ENCODE peak calls at places on chromosomes 13 and 19, in five cellular contexts. One of them, this sample, is unnamed.

GRCh38 chr19:56476671-56477428 is at the start of gene ZNF667:
- DNase-seq in A549: no peak
- DNase-seq in upper lobe of right lung: no peak
- DNase-seq in keratinocyte: no peak
- DNase-seq in GM12865: no peak
- DNase-seq in this sample: peak; percentile 13

GRCh38 chr13:45138282-45138681 is 18.0 kb downstream of the GTF2F2 start:
- DNase-seq in A549: no peak
- DNase-seq in upper lobe of right lung: no peak
- DNase-seq in keratinocyte: no peak
- DNase-seq in GM12865: no peak
- DNase-seq in this sample: peak; percentile 79

GRCh38 chr19:53517114-53517741 is 20.7 kb upstream of the ZNF331 start:
- DNase-seq in A549: no peak
- DNase-seq in upper lobe of right lung: no peak
- DNase-seq in keratinocyte: no peak
- DNase-seq in GM12865: no peak
- DNase-seq in this sample: no peak

GRCh38 chr19:3466630-3467029 is 13.7 kb downstream of the SMIM24 start:
- DNase-seq in A549: no peak
- DNase-seq in upper lobe of right lung: no peak
- DNase-seq in keratinocyte: no peak
- DNase-seq in GM12865: no peak
- DNase-seq in this sample: no peak

GRCh38 chr19:21848706-21849105 is 12.7 kb upstream of the ZNF43 start:
- DNase-seq in A549: peak; percentile 8
- DNase-seq in upper lobe of right lung: no peak
- DNase-seq in keratinocyte: peak; percentile 74
- DNase-seq in GM12865: no peak
- DNase-seq in this sample: peak; percentile 31

GRCh38 chr19:30020189-30020588 is 78.2 kb downstream of the URI1 start:
- DNase-seq in A549: no peak
- DNase-seq in upper lobe of right lung: no peak
- DNase-seq in keratinocyte: no peak
- DNase-seq in GM12865: no peak
- DNase-seq in this sample: no peak

GRCh38 chr13:26914624-26915023 is 154.0 kb upstream of the GPR12 start:
- DNase-seq in A549: no peak
- DNase-seq in upper lobe of right lung: no peak
- DNase-seq in keratinocyte: peak; percentile 4
- DNase-seq in GM12865: peak; percentile 44
- DNase-seq in this sample: no peak

GRCh38 chr13:98978280-98978679 is 416 bp upstream of the DOCK9 start:
- DNase-seq in A549: no peak
- DNase-seq in upper lobe of right lung: no peak
- DNase-seq in keratinocyte: peak; percentile 62
- DNase-seq in GM12865: no peak
- DNase-seq in this sample: peak; percentile 79

GRCh38 chr13:38566526-38566925 is 120.4 kb upstream of the FREM2 start:
- DNase-seq in A549: no peak
- DNase-seq in upper lobe of right lung: no peak
- DNase-seq in keratinocyte: no peak
- DNase-seq in GM12865: no peak
- DNase-seq in this sample: no peak

GRCh38 chr19:34225659-34226015 is 28.7 kb upstream of the GARRE1 start:
- DNase-seq in A549: no peak
- DNase-seq in upper lobe of right lung: no peak
- DNase-seq in keratinocyte: no peak
- DNase-seq in GM12865: no peak
- DNase-seq in this sample: no peak

GRCh38 chr13:88217372-88217771 is 546.2 kb downstream of the SLITRK5 start:
- DNase-seq in A549: no peak
- DNase-seq in upper lobe of right lung: no peak
- DNase-seq in keratinocyte: no peak
- DNase-seq in GM12865: no peak
- DNase-seq in this sample: no peak

GRCh38 chr19:51274371-51274770 is 23.5 kb downstream of the SIGLECL1 start:
- DNase-seq in A549: no peak
- DNase-seq in upper lobe of right lung: no peak
- DNase-seq in keratinocyte: no peak
- DNase-seq in GM12865: no peak
- DNase-seq in this sample: no peak

GRCh38 chr13:106522898-106523525 is 12.4 kb downstream of the EFNB2 start:
- DNase-seq in A549: no peak
- DNase-seq in upper lobe of right lung: no peak
- DNase-seq in keratinocyte: no peak
- DNase-seq in GM12865: no peak
- DNase-seq in this sample: no peak

GRCh38 chr13:75495938-75496337 is 14.0 kb upstream of the TBC1D4 start:
- DNase-seq in A549: no peak
- DNase-seq in upper lobe of right lung: no peak
- DNase-seq in keratinocyte: no peak
- DNase-seq in GM12865: no peak
- DNase-seq in this sample: no peak

GRCh38 chr13:93889430-93889829 is 590.1 kb downstream of the DCT start:
- DNase-seq in A549: no peak
- DNase-seq in upper lobe of right lung: no peak
- DNase-seq in keratinocyte: no peak
- DNase-seq in GM12865: no peak
- DNase-seq in this sample: no peak

GRCh38 chr13:33649212-33649917 is 168.6 kb upstream of the RFC3 start:
- DNase-seq in A549: no peak
- DNase-seq in upper lobe of right lung: no peak
- DNase-seq in keratinocyte: no peak
- DNase-seq in GM12865: no peak
- DNase-seq in this sample: no peak

GRCh38 chr13:84542348-84542747 is 660.1 kb upstream of the SLITRK1 start:
- DNase-seq in A549: no peak
- DNase-seq in upper lobe of right lung: no peak
- DNase-seq in keratinocyte: no peak
- DNase-seq in GM12865: no peak
- DNase-seq in this sample: no peak

GRCh38 chr13:19713186-19713965 is 69.4 kb downstream of the PSPC1 start:
- DNase-seq in A549: no peak
- DNase-seq in upper lobe of right lung: no peak
- DNase-seq in keratinocyte: no peak
- DNase-seq in GM12865: peak; percentile 34
- DNase-seq in this sample: no peak

GRCh38 chr13:112690242-112690943 is 555 bp downstream of the ATP11A start:
- DNase-seq in A549: peak; percentile 33
- DNase-seq in upper lobe of right lung: peak; percentile 80
- DNase-seq in keratinocyte: no peak
- DNase-seq in GM12865: peak; percentile 55
- DNase-seq in this sample: no peak

DNA sequence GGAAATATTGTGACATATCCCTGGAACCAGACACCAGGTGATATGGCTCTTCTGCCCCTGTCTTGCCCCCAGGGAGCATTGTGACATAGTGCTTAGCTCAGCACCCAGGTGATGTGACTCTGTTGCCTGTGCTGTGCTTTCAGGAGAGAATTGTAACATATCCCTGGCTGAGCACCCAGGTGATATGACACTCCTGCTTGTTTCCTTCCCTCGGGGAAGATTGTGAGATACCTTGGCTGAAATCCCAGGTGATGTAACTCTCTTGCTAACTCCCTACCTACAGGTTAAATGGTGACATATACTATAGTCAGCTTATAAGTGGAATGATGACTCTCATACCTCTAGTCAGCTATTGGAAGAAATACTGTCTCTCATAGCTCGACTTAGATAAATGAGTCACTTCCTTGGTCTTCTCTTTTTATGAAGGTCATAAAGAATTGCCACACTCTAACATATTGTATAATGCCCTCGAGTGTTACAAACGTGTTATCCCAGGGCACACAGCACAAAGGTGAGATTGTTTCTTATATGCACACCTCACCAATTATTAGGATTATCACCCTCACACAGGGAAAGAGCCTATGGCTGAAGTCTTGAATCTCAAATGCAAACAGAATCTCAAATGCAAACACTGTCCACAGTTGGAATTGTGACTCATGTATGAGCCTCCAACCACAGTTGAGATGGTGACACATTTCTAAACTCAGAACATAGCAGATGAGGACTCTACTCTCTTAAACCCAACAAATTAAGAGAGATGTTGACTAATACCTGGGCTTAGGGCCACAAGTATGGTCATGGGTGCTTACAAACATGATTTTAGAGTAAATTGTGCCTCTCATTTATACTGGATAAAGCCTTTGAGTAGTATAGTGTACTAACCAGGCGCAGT is 32.7 kb upstream of the ZNF254 start:
- DNase-seq in A549: peak; percentile 13
- DNase-seq in upper lobe of right lung: no peak
- DNase-seq in keratinocyte: peak; percentile 100
- DNase-seq in GM12865: no peak
- DNase-seq in this sample: peak; percentile 30
- H3K4me3 ChIP-seq in A549: no peak overlapping the region
- H3K4me3 ChIP-seq in upper lobe of right lung: no peak overlapping the region
- H3K4me3 ChIP-seq in keratinocyte: no peak overlapping the region
- H3K4me3 ChIP-seq in GM12865: no peak overlapping the region
- H3K4me3 ChIP-seq in this sample: no peak overlapping the region

GRCh38 chr13:109383683-109384082 is 402.7 kb downstream of the IRS2 start:
- DNase-seq in A549: no peak
- DNase-seq in upper lobe of right lung: no peak
- DNase-seq in keratinocyte: peak; percentile 45
- DNase-seq in GM12865: no peak
- DNase-seq in this sample: no peak
- TF ChIP-seq CTCF in A549: no peak
- TF ChIP-seq CTCF in upper lobe of right lung: no peak
- TF ChIP-seq CTCF in keratinocyte: no peak
- TF ChIP-seq CTCF in GM12865: no peak
- TF ChIP-seq CTCF in this sample: no peak

GRCh38 chr19:48814895-48815294 is 4.1 kb upstream of the BCAT2 start:
- DNase-seq in A549: no peak
- DNase-seq in upper lobe of right lung: no peak
- DNase-seq in keratinocyte: no peak
- DNase-seq in GM12865: no peak
- DNase-seq in this sample: no peak

GRCh38 chr19:48810151-48810550 is 678 bp downstream of the BCAT2 start:
- DNase-seq in A549: no peak
- DNase-seq in upper lobe of right lung: no peak
- DNase-seq in keratinocyte: no peak
- DNase-seq in GM12865: no peak
- DNase-seq in this sample: no peak

GRCh38 chr19:48815870-48816501 is 5.2 kb upstream of the BCAT2 start:
- DNase-seq in A549: peak; percentile 71
- DNase-seq in upper lobe of right lung: no peak
- DNase-seq in keratinocyte: no peak
- DNase-seq in GM12865: peak; percentile 78
- DNase-seq in this sample: peak; percentile 35

GRCh38 chr19:48813123-48813911 is 2.5 kb upstream of the BCAT2 start:
- DNase-seq in A549: no peak
- DNase-seq in upper lobe of right lung: no peak
- DNase-seq in keratinocyte: no peak
- DNase-seq in GM12865: no peak
- DNase-seq in this sample: no peak

GRCh38 chr19:48812094-48812929 is 1.5 kb upstream of the BCAT2 start:
- DNase-seq in A549: peak; percentile 66
- DNase-seq in upper lobe of right lung: peak; percentile 96
- DNase-seq in keratinocyte: no peak
- DNase-seq in GM12865: peak; percentile 89
- DNase-seq in this sample: no peak
- H3K4me3 ChIP-seq in A549: peak overlapping the region; percentile 59
- H3K4me3 ChIP-seq in upper lobe of right lung: peak overlapping the region; percentile 70
- H3K4me3 ChIP-seq in keratinocyte: peak overlapping the region; percentile 48
- H3K4me3 ChIP-seq in GM12865: peak overlapping the region; percentile 67
- H3K4me3 ChIP-seq in this sample: peak overlapping the region; percentile 85

GRCh38 chr19:18913466-18913865 is 5.7 kb downstream of the COPE start:
- DNase-seq in A549: no peak
- DNase-seq in upper lobe of right lung: no peak
- DNase-seq in keratinocyte: no peak
- DNase-seq in GM12865: no peak
- DNase-seq in this sample: no peak

GRCh38 chr19:18919086-18919894 is at the start of the genes COPE and DDX49:
- DNase-seq in A549: peak; percentile 97
- DNase-seq in upper lobe of right lung: peak; percentile 98
- DNase-seq in keratinocyte: peak; percentile 97
- DNase-seq in GM12865: peak; percentile 100
- DNase-seq in this sample: peak; percentile 98

GRCh38 chr19:18912933-18913332 is 6.3 kb downstream of the COPE start:
- DNase-seq in A549: no peak
- DNase-seq in upper lobe of right lung: no peak
- DNase-seq in keratinocyte: no peak
- DNase-seq in GM12865: no peak
- DNase-seq in this sample: no peak

GRCh38 chr19:18919895-18920204 is 335 bp downstream of the DDX49 start:
- DNase-seq in A549: no peak
- DNase-seq in upper lobe of right lung: no peak
- DNase-seq in keratinocyte: no peak
- DNase-seq in GM12865: no peak
- DNase-seq in this sample: no peak

GRCh38 chr19:18915639-18916038 is 3.5 kb downstream of the COPE start:
- DNase-seq in A549: no peak
- DNase-seq in upper lobe of right lung: no peak
- DNase-seq in keratinocyte: no peak
- DNase-seq in GM12865: peak; percentile 69
- DNase-seq in this sample: no peak
- TF ChIP-seq CTCF in A549: peak; percentile 37
- TF ChIP-seq CTCF in upper lobe of right lung: peak; percentile 33
- TF ChIP-seq CTCF in keratinocyte: peak; percentile 47
- TF ChIP-seq CTCF in GM12865: peak; percentile 31
- TF ChIP-seq CTCF in this sample: peak; percentile 57

GRCh38 chr13:74027161-74027779 is 106.9 kb downstream of the KLF12 start:
- DNase-seq in A549: no peak
- DNase-seq in upper lobe of right lung: no peak
- DNase-seq in keratinocyte: no peak
- DNase-seq in GM12865: peak; percentile 65
- DNase-seq in this sample: no peak
- H3K4me3 ChIP-seq in A549: no peak overlapping the region
- H3K4me3 ChIP-seq in upper lobe of right lung: no peak overlapping the region
- H3K4me3 ChIP-seq in keratinocyte: no peak overlapping the region
- H3K4me3 ChIP-seq in GM12865: peak overlapping the region; percentile 76
- H3K4me3 ChIP-seq in this sample: no peak overlapping the region

DNA sequence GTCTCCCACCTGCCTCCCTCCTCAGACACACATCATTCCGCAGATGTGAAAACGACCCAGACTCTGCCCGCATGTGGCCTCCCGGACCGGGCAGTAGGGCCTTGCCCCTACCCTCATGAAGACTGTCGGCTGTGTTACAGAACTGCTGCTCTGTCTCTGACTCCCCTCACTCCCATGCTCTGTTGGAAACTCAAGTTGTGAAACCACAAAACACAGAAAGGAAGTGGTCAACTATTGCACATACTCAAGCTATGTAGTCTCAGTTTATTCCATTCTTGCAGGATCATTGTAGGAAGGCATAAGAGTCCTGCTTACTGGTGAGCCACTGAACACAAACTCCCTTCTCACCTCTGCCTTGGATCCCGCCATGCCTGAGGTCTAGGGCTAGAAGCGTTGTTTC is 129.6 kb downstream of the DLEU7 start:
- DNase-seq in A549: no peak
- DNase-seq in upper lobe of right lung: no peak
- DNase-seq in keratinocyte: no peak
- DNase-seq in GM12865: peak; percentile 27
- DNase-seq in this sample: no peak
- TF ChIP-seq CTCF in A549: no peak
- TF ChIP-seq CTCF in upper lobe of right lung: no peak
- TF ChIP-seq CTCF in keratinocyte: no peak
- TF ChIP-seq CTCF in GM12865: no peak
- TF ChIP-seq CTCF in this sample: no peak

GRCh38 chr19:45528149-45528743 is 21.0 kb downstream of the VASP start:
- DNase-seq in A549: no peak
- DNase-seq in upper lobe of right lung: no peak
- DNase-seq in keratinocyte: peak; percentile 97
- DNase-seq in GM12865: no peak
- DNase-seq in this sample: no peak
- H3K4me3 ChIP-seq in A549: no peak overlapping the region
- H3K4me3 ChIP-seq in upper lobe of right lung: peak overlapping the region; percentile 33
- H3K4me3 ChIP-seq in keratinocyte: peak overlapping the region; percentile 71
- H3K4me3 ChIP-seq in GM12865: no peak overlapping the region
- H3K4me3 ChIP-seq in this sample: no peak overlapping the region